ENCODE peak calls at places on chromosomes 13 and 19, in ten cellular contexts. J is activated naive CD8-positive, alpha-beta T cell treated with anti-CD3 and anti-CD28 coated beads, Interleukin-2, amount 50 U/mL, for 24 hours; Q is NCI-H1105; R is nephron progenitor cell; N is CD8-positive, alpha-beta T cell; V is AG08396; H is NCI-H2081; S is stimulated activated CD4-positive, alpha-beta T cell treated with anti-CD3 and anti-CD28 coated beads, Interleukin-15, amount 100 ng/mL, for 24 hours; W is stimulated activated CD8-positive, alpha-beta memory T cell treated with anti-CD3 and anti-CD28 coated beads, Interleukin-7, amount 100 ng/mL, for 48 hours; T is foreskin keratinocyte. K is an unnamed sample.

GRCh38 chr13:72728290-72728605 is 525 bp downstream of the BORA start:
- DNase-seq in N (no peak), V (no peak), T (peak; percentile 4), S (no peak), Q (no peak), R (no peak), J (no peak), W (no peak), H (no peak), K (no peak)

GRCh38 chr13:37138169-37138568 is 32.7 kb upstream of the CSNK1A1L start:
- DNase-seq in N (no peak), T (peak; percentile 14), R (peak; percentile 2), J (no peak), H (no peak), W (no peak), S (no peak), V (no peak), Q (no peak), K (peak; percentile 23)

GRCh38 chr13:99275093-99275469 is 16.9 kb upstream of the GPR18 start:
- DNase-seq in J (no peak), H (no peak), V (peak; percentile 33), T (peak; percentile 46), N (peak; percentile 41), W (peak; percentile 49), Q (no peak), R (no peak), S (peak; percentile 53), K (peak; percentile 72)

GRCh38 chr19:12720851-12721655 is 2.7 kb downstream of the TNPO2 start:
- DNase-seq in R (no peak), W (no peak), H (no peak), S (peak; percentile 27), V (peak; percentile 48), N (peak; percentile 20), Q (no peak), T (peak; percentile 7), J (no peak), K (peak; percentile 21)

GRCh38 chr13:21672811-21673591 is 2.1 kb downstream of the FGF9 start:
- DNase-seq in N (no peak), V (no peak), R (peak; percentile 18), S (peak; percentile 16), T (no peak), H (peak; percentile 32), J (no peak), Q (no peak), W (no peak), K (no peak)

GRCh38 chr13:20492641-20493040 is 33.0 kb downstream of the CRYL1 start:
- DNase-seq in Q (no peak), S (peak; percentile 74), W (peak; percentile 45), N (peak; percentile 37), V (peak; percentile 44), H (peak; percentile 5), J (peak; percentile 44), T (peak; percentile 46), R (peak; percentile 21), K (peak; percentile 45)

GRCh38 chr19:16988661-16989060 is 37.9 kb downstream of the CPAMD8 start:
- DNase-seq in W (no peak), V (no peak), S (no peak), R (no peak), N (no peak), T (no peak), Q (no peak), H (no peak), J (no peak), K (no peak)

GRCh38 chr13:59750860-59751259 is 412.9 kb downstream of the DIAPH3 start:
- DNase-seq in Q (no peak), V (peak; percentile 43), T (peak; percentile 67), H (no peak), R (peak; percentile 59), W (no peak), J (no peak), N (no peak), S (no peak), K (peak; percentile 32)

GRCh38 chr13:109782823-109783411 is 3.5 kb downstream of the IRS2 start:
- DNase-seq in S (no peak), R (no peak), V (no peak), J (no peak), W (no peak), T (no peak), N (no peak), Q (no peak), H (no peak), K (no peak)